ENCODE peak calls at places on chromosomes 4 and X, in four cellular contexts. One of them, this sample, is unnamed.
A peak's percentile ranks its signal among the peaks of the same experiment; 100 is the strongest.

GRCh38 chr4:39544580-39545315 is 17.5 kb upstream of the UGDH start:
- DNase-seq in mucosa of descending colon: no peak
- DNase-seq in Peyer's patch: no peak
- DNase-seq in lower leg skin: no peak
- DNase-seq in this sample: no peak

GRCh38 chr4:16377887-16378286 is 151.6 kb upstream of the TAPT1 start:
- DNase-seq in mucosa of descending colon: no peak
- DNase-seq in lower leg skin: no peak
- DNase-seq in Peyer's patch: no peak
- DNase-seq in this sample: no peak

GRCh38 chr4:109040441-109040840 is 262.0 kb downstream of the COL25A1 start:
- DNase-seq in lower leg skin: no peak
- DNase-seq in Peyer's patch: no peak
- DNase-seq in mucosa of descending colon: no peak
- DNase-seq in this sample: no peak

GRCh38 chr4:115780835-115781234 is 667.4 kb upstream of the NDST4 start:
- DNase-seq in Peyer's patch: no peak
- DNase-seq in lower leg skin: no peak
- DNase-seq in mucosa of descending colon: no peak
- DNase-seq in this sample: no peak

GRCh38 chrX:136030357-136031225 is 45.4 kb downstream of the SLC9A6 start:
- DNase-seq in lower leg skin: no peak
- DNase-seq in Peyer's patch: no peak
- DNase-seq in mucosa of descending colon: no peak
- DNase-seq in this sample: no peak

GRCh38 chr4:3345384-3345783 is 52.6 kb downstream of the RGS12 start:
- DNase-seq in lower leg skin: peak; percentile 78
- DNase-seq in mucosa of descending colon: no peak
- DNase-seq in Peyer's patch: no peak
- DNase-seq in this sample: no peak

GRCh38 chrX:108019382-108019857 is 25.4 kb upstream of the VSIG1 start:
- DNase-seq in lower leg skin: no peak
- DNase-seq in Peyer's patch: no peak
- DNase-seq in mucosa of descending colon: no peak
- DNase-seq in this sample: no peak

GRCh38 chr4:54146139-54146538 is 46.2 kb downstream of the GSX2 start:
- DNase-seq in Peyer's patch: no peak
- DNase-seq in lower leg skin: no peak
- DNase-seq in mucosa of descending colon: no peak
- DNase-seq in this sample: no peak

GRCh38 chrX:20857746-20858145 is 516.5 kb upstream of the CNKSR2 start:
- DNase-seq in mucosa of descending colon: no peak
- DNase-seq in lower leg skin: no peak
- DNase-seq in Peyer's patch: no peak
- DNase-seq in this sample: no peak

GRCh38 chr4:152972821-152973613 is 36.9 kb downstream of the FHDC1 start:
- DNase-seq in mucosa of descending colon: no peak
- DNase-seq in Peyer's patch: no peak
- DNase-seq in lower leg skin: peak; percentile 79
- DNase-seq in this sample: no peak

GRCh38 chr4:123323998-123324397 is 72.6 kb upstream of the SPRY1 start:
- DNase-seq in lower leg skin: no peak
- DNase-seq in Peyer's patch: no peak
- DNase-seq in mucosa of descending colon: no peak
- DNase-seq in this sample: no peak

GRCh38 chr4:114132830-114133229 is 153.4 kb upstream of the ARSJ start:
- DNase-seq in Peyer's patch: no peak
- DNase-seq in mucosa of descending colon: no peak
- DNase-seq in lower leg skin: no peak
- DNase-seq in this sample: no peak

GRCh38 chr4:170079981-170080380 is 9.8 kb downstream of the AADAT start:
- DNase-seq in mucosa of descending colon: no peak
- DNase-seq in lower leg skin: no peak
- DNase-seq in Peyer's patch: no peak
- DNase-seq in this sample: no peak

GRCh38 chr4:185127021-185127925 is 15.8 kb upstream of the SLC25A4 start:
- DNase-seq in Peyer's patch: no peak
- DNase-seq in lower leg skin: no peak
- DNase-seq in mucosa of descending colon: peak; percentile 35
- DNase-seq in this sample: peak; percentile 23

GRCh38 chr4:154450971-154451370 is 40.6 kb downstream of the DCHS2 start:
- DNase-seq in mucosa of descending colon: no peak
- DNase-seq in Peyer's patch: no peak
- DNase-seq in lower leg skin: no peak
- DNase-seq in this sample: no peak

GRCh38 chrX:68758671-68759070 is 70.2 kb upstream of the EFNB1 start:
- DNase-seq in mucosa of descending colon: no peak
- DNase-seq in Peyer's patch: no peak
- DNase-seq in lower leg skin: peak; percentile 45
- DNase-seq in this sample: no peak

GRCh38 chr4:113880240-113881028 is 99.0 kb downstream of the ARSJ start:
- DNase-seq in mucosa of descending colon: no peak
- DNase-seq in Peyer's patch: no peak
- DNase-seq in lower leg skin: no peak
- DNase-seq in this sample: no peak

GRCh38 chr4:45064741-45065140 is 338.4 kb upstream of the GNPDA2 start:
- DNase-seq in mucosa of descending colon: no peak
- DNase-seq in Peyer's patch: no peak
- DNase-seq in lower leg skin: no peak
- DNase-seq in this sample: no peak

GRCh38 chr4:145935253-145936141 is 3.1 kb downstream of the ZNF827 start:
- DNase-seq in lower leg skin: no peak
- DNase-seq in mucosa of descending colon: peak; percentile 59
- DNase-seq in Peyer's patch: peak; percentile 55
- DNase-seq in this sample: peak; percentile 11

GRCh38 chr4:38005637-38006036 is 45.4 kb downstream of the PTTG2 start:
- DNase-seq in mucosa of descending colon: no peak
- DNase-seq in Peyer's patch: no peak
- DNase-seq in lower leg skin: no peak
- DNase-seq in this sample: no peak

GRCh38 chrX:13646154-13646549 is 6.8 kb upstream of the TCEANC start:
- DNase-seq in lower leg skin: peak; percentile 87
- DNase-seq in mucosa of descending colon: peak; percentile 65
- DNase-seq in Peyer's patch: peak; percentile 35
- DNase-seq in this sample: peak; percentile 23

GRCh38 chr4:76376534-76376933 is 44.4 kb downstream of the CCDC158 start:
- DNase-seq in lower leg skin: no peak
- DNase-seq in mucosa of descending colon: no peak
- DNase-seq in Peyer's patch: no peak
- DNase-seq in this sample: no peak

GRCh38 chr4:66741081-66741480 is 804.2 kb downstream of the CENPC start:
- DNase-seq in mucosa of descending colon: no peak
- DNase-seq in lower leg skin: no peak
- DNase-seq in Peyer's patch: no peak
- DNase-seq in this sample: no peak

GRCh38 chrX:9464435-9465371 is at the start of gene TBL1X:
- DNase-seq in mucosa of descending colon: peak; percentile 68
- DNase-seq in Peyer's patch: peak; percentile 48
- DNase-seq in lower leg skin: no peak
- DNase-seq in this sample: peak; percentile 48

GRCh38 chr4:3766791-3767561 is 791 bp downstream of the ADRA2C start:
- DNase-seq in lower leg skin: no peak
- DNase-seq in mucosa of descending colon: no peak
- DNase-seq in Peyer's patch: no peak
- DNase-seq in this sample: no peak

GRCh38 chr4:101972791-101973190 is 182.3 kb downstream of the BANK1 start:
- DNase-seq in lower leg skin: no peak
- DNase-seq in Peyer's patch: no peak
- DNase-seq in mucosa of descending colon: no peak
- DNase-seq in this sample: no peak

GRCh38 chrX:1582686-1583437 is 8.5 kb upstream of the AKAP17A start:
- DNase-seq in Peyer's patch: no peak
- DNase-seq in mucosa of descending colon: no peak
- DNase-seq in lower leg skin: no peak
- DNase-seq in this sample: no peak
- TF ChIP-seq CTCF in Peyer's patch: no peak
- TF ChIP-seq CTCF in mucosa of descending colon: no peak
- TF ChIP-seq CTCF in lower leg skin: no peak
- TF ChIP-seq CTCF in this sample: no peak

DNA sequence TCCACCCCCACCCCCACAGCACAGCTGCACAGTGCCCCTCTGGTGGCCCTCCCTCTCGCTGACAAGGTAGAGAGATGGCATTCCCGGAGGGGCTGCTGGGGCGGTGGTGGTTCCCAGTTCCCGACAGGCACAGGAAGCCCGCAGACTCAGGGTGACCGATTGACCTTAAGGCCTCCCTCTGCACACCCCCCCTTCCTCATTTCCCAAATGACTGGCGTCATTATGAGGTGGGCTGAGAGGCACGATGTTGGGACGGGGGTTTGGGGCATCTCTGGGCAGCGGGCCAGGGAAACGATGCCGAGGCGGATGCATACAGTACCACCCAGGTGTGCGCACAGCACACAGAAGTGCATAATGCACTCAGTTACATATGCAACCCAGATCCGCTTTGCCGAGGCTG is 3.5 kb upstream of the TIMP1 start:
- DNase-seq in lower leg skin: no peak
- DNase-seq in mucosa of descending colon: no peak
- DNase-seq in Peyer's patch: no peak
- DNase-seq in this sample: no peak
- TF ChIP-seq CTCF in lower leg skin: no peak
- TF ChIP-seq CTCF in mucosa of descending colon: no peak
- TF ChIP-seq CTCF in Peyer's patch: no peak
- TF ChIP-seq CTCF in this sample: no peak

DNA sequence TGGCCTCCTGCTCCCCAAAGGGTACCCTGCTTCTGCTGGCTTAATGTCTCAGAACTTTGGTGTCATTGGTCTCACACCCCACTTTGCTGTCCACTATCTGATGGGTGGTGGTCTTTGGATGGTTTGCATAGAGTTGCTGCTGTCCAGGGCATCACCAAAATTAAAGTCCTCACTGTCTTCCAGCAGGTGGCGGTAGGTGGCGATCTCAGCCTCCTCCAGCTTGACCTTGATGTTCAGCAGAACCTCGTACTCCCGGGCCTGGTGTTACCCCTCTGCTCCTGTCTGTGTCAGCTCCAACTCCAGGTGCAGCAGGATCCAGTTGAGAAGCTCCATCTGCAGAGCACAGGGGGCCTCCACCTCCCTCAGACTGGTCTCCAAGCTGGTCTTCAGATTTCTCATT is 1169.5 kb upstream of the PABPC4L start:
- DNase-seq in mucosa of descending colon: no peak
- DNase-seq in Peyer's patch: no peak
- DNase-seq in lower leg skin: no peak
- DNase-seq in this sample: no peak
- TF ChIP-seq CTCF in mucosa of descending colon: no peak
- TF ChIP-seq CTCF in Peyer's patch: no peak
- TF ChIP-seq CTCF in lower leg skin: no peak
- TF ChIP-seq CTCF in this sample: no peak

DNA sequence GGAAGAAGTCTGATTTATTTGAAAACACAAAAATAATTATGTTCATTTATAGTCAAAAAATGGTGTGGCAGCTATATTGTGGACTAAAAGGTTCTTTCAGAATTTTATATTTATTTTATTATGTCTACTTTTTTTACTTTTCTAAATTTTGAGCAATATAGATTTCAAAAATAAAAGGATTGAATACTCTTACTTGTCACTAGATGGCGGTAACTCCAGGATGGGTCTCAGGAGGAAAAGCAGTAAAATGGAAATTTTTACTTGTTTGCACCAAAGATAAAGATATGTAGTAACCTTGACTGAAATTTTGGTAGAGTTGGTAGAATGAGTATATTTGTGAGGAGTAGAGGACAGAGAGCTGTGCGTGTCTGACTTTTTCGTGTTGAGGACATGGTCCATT is 14.5 kb upstream of the DACH2 start:
- DNase-seq in mucosa of descending colon: no peak
- DNase-seq in lower leg skin: no peak
- DNase-seq in Peyer's patch: no peak
- DNase-seq in this sample: no peak
- TF ChIP-seq CTCF in mucosa of descending colon: no peak
- TF ChIP-seq CTCF in lower leg skin: no peak
- TF ChIP-seq CTCF in Peyer's patch: no peak
- TF ChIP-seq CTCF in this sample: peak; percentile 70

GRCh38 chr4:41749650-41750049 is 1.1 kb upstream of the PHOX2B start:
- DNase-seq in Peyer's patch: no peak
- DNase-seq in mucosa of descending colon: no peak
- DNase-seq in lower leg skin: no peak
- DNase-seq in this sample: no peak

GRCh38 chr4:41750158-41750623 is 1.7 kb upstream of the PHOX2B start:
- DNase-seq in lower leg skin: no peak
- DNase-seq in Peyer's patch: no peak
- DNase-seq in mucosa of descending colon: no peak
- DNase-seq in this sample: no peak

GRCh38 chr4:41752081-41752836 is 3.7 kb upstream of the PHOX2B start:
- DNase-seq in Peyer's patch: no peak
- DNase-seq in mucosa of descending colon: no peak
- DNase-seq in lower leg skin: no peak
- DNase-seq in this sample: no peak

GRCh38 chr4:41750624-41751324 is 2.2 kb upstream of the PHOX2B start:
- DNase-seq in Peyer's patch: no peak
- DNase-seq in mucosa of descending colon: no peak
- DNase-seq in lower leg skin: no peak
- DNase-seq in this sample: no peak

DNA sequence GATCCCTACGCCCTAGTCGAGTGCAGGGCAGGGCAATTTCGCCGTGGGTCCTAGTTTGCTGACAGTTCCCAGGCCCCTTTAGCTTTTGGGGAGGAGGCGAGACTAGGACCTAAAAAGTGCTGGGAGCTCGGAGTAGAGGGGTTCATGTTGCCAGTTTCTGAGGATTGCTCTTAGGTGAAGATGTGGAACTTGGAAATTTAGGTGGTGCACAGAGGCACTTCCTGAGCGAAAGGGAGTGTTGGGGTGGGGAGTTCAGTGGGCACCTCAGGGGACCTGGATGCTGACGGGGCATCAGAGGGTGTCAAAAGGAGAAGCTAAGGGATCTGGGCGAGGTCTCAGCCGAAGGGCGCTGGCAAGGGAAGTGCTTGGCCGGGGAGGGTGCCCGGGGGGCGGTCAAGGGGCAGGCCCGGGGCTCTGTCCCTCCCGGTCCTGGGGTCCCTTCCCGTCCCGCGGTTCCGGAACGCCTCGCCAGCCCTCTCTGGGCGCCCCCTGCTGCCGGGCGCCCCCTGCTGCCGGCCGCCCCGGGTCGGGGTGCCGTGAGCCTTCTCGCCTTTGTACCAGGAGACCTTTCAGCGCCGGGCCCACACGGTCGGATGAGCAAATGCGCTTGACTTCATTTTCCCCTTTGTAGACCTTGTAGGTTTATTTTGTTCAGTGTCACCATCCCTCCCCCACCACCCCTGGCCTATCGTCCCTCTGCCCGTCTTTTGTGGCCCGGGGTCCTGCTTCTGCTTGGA is 3.0 kb upstream of the PHOX2B start:
- DNase-seq in mucosa of descending colon: no peak
- DNase-seq in Peyer's patch: no peak
- DNase-seq in lower leg skin: no peak
- DNase-seq in this sample: no peak
- TF ChIP-seq CTCF in mucosa of descending colon: no peak
- TF ChIP-seq CTCF in Peyer's patch: no peak
- TF ChIP-seq CTCF in lower leg skin: no peak
- TF ChIP-seq CTCF in this sample: peak; percentile 54

GRCh38 chrX:132940727-132941162 is 17.7 kb downstream of the HS6ST2 start:
- DNase-seq in lower leg skin: no peak
- DNase-seq in Peyer's patch: no peak
- DNase-seq in mucosa of descending colon: no peak
- DNase-seq in this sample: no peak
- TF ChIP-seq CTCF in lower leg skin: no peak
- TF ChIP-seq CTCF in Peyer's patch: no peak
- TF ChIP-seq CTCF in mucosa of descending colon: no peak
- TF ChIP-seq CTCF in this sample: peak; percentile 59